ENCODE peak calls at places on chromosomes 7 and 10, in nine cellular contexts. P is stimulated activated CD4-positive, alpha-beta T cell treated with anti-CD3 and anti-CD28 coated beads, Interleukin-15, amount 100 ng/mL, for 24 hours; C is fibroblast of lung; L is GM19239; M is LNCaP clone FGC; X is activated T-cell treated with anti-CD3 and anti-CD28 coated beads, Interleukin-2, amount 50 U/mL, for 72 hours; Q is Caco-2; B is fibroblast of pulmonary artery; N is HuH-7.5. E is an unnamed sample.

GRCh38 chr10:92550924-92551323 is 23.0 kb downstream of the IDE start:
- DNase-seq in P (no peak), C (no peak), L (no peak), M (no peak), X (no peak), Q (no peak), B (no peak), N (no peak), E (no peak)

GRCh38 chr10:1841759-1842158 is 104.4 kb upstream of the ADARB2 start:
- DNase-seq in P (no peak), C (no peak), L (no peak), M (no peak), X (no peak), Q (no peak), B (no peak), N (no peak), E (no peak)

GRCh38 chr7:284762-285722 is 4.9 kb upstream of the FOXL3 start:
- DNase-seq in P (no peak), C (no peak), L (no peak), M (no peak), X (no peak), Q (peak), B (no peak), N (peak), E (no peak)

GRCh38 chr10:72309290-72310240 is 35.8 kb downstream of the DDIT4 start:
- DNase-seq in P (no peak), C (peak), L (no peak), M (no peak), X (no peak), Q (no peak), B (peak), N (no peak), E (no peak)

GRCh38 chr7:99108615-99109014 is 35.3 kb downstream of the SMURF1 start:
- DNase-seq in P (no peak), C (no peak), L (no peak), M (no peak), X (no peak), Q (no peak), B (peak), N (no peak), E (no peak)

GRCh38 chr10:119282446-119282845 is 75.1 kb downstream of the GRK5 start:
- DNase-seq in P (no peak), C (no peak), L (no peak), M (no peak), X (no peak), Q (no peak), B (no peak), N (no peak), E (no peak)

GRCh38 chr7:25260862-25261454 is 32.7 kb upstream of the NPVF start:
- DNase-seq in P (peak), C (peak), L (no peak), M (no peak), X (no peak), Q (no peak), B (peak), N (no peak), E (peak)

GRCh38 chr7:83267141-83267631 is 104.5 kb upstream of the PCLO start:
- DNase-seq in P (no peak), C (peak), L (no peak), M (peak), X (no peak), Q (no peak), B (peak), N (no peak), E (no peak)

GRCh38 chr7:101952355-101953247 is 135.2 kb downstream of the CUX1 start:
- DNase-seq in P (peak), C (peak), L (no peak), M (no peak), X (no peak), Q (no peak), B (peak), N (no peak), E (no peak)

GRCh38 chr10:126124923-126125322 is 228.6 kb downstream of the FANK1 start:
- DNase-seq in P (no peak), C (peak), L (no peak), M (no peak), X (no peak), Q (no peak), B (no peak), N (no peak), E (no peak)

GRCh38 chr7:3092468-3092867 is 48.8 kb upstream of the CARD11 start:
- DNase-seq in P (peak), C (peak), L (peak), M (no peak), X (peak), Q (no peak), B (peak), N (no peak), E (peak)

GRCh38 chr7:28132959-28133745 is 47.4 kb downstream of the JAZF1 start:
- DNase-seq in P (no peak), C (no peak), L (no peak), M (no peak), X (no peak), Q (no peak), B (no peak), N (no peak), E (no peak)

GRCh38 chr7:38658916-38659315 is 27.7 kb upstream of the AMPH start:
- DNase-seq in P (no peak), C (no peak), L (no peak), M (no peak), X (no peak), Q (no peak), B (no peak), N (no peak), E (no peak)

GRCh38 chr10:109207361-109207760 is 716.0 kb downstream of the XPNPEP1 start:
- DNase-seq in P (no peak), C (peak), L (no peak), M (no peak), X (no peak), Q (no peak), B (no peak), N (no peak), E (no peak)

GRCh38 chr10:110775022-110775379 is 96.7 kb upstream of the PDCD4 start:
- DNase-seq in P (no peak), C (no peak), L (no peak), M (no peak), X (no peak), Q (peak), B (no peak), N (peak), E (no peak)

GRCh38 chr7:152869677-152870051 is 110.1 kb downstream of the ACTR3B start:
- DNase-seq in P (no peak), C (no peak), L (no peak), M (no peak), X (no peak), Q (peak), B (no peak), N (no peak), E (no peak)

GRCh38 chr10:93417264-93417663 is 64.9 kb downstream of the MYOF start:
- DNase-seq in P (no peak), C (no peak), L (no peak), M (no peak), X (no peak), Q (no peak), B (no peak), N (no peak), E (no peak)

GRCh38 chr7:137840183-137840779 is 6.5 kb downstream of the DGKI start:
- DNase-seq in P (no peak), C (no peak), L (no peak), M (no peak), X (no peak), Q (no peak), B (no peak), N (no peak), E (no peak)

GRCh38 chr10:51892965-51893658 is 193.7 kb upstream of the CSTF2T start:
- DNase-seq in P (no peak), C (peak), L (no peak), M (no peak), X (peak), Q (no peak), B (peak), N (no peak), E (peak)

GRCh38 chr7:29995652-29996051 is 6.1 kb upstream of the SCRN1 start:
- DNase-seq in P (no peak), C (no peak), L (no peak), M (no peak), X (no peak), Q (no peak), B (peak), N (no peak), E (no peak)

GRCh38 chr10:101226888-101227736 is 2.2 kb downstream of the LBX1 start:
- DNase-seq in P (no peak), C (no peak), L (no peak), M (no peak), X (no peak), Q (no peak), B (no peak), N (no peak), E (no peak)

GRCh38 chr10:34537629-34538231 is 277.4 kb downstream of the PARD3 start:
- DNase-seq in P (no peak), C (no peak), L (peak), M (no peak), X (no peak), Q (no peak), B (no peak), N (no peak), E (no peak)

GRCh38 chr10:100382553-100382952 is 35.5 kb downstream of the SCD start:
- DNase-seq in P (no peak), C (no peak), L (no peak), M (no peak), X (no peak), Q (no peak), B (no peak), N (no peak), E (no peak)

GRCh38 chr10:47099445-47099844 is 188.2 kb downstream of the PTPN20 start:
- DNase-seq in P (no peak), C (no peak), L (no peak), M (no peak), X (no peak), Q (no peak), B (no peak), N (no peak), E (no peak)

GRCh38 chr7:141640239-141640840 is 61.6 kb downstream of the DENND11 start:
- DNase-seq in P (no peak), C (no peak), L (no peak), M (no peak), X (no peak), Q (no peak), B (no peak), N (no peak), E (no peak)

GRCh38 chr7:157527235-157527634 is 190.4 kb downstream of the DNAJB6 start:
- DNase-seq in P (no peak), C (no peak), L (no peak), M (no peak), X (no peak), Q (no peak), B (no peak), N (no peak), E (no peak)

GRCh38 chr7:47901542-47901941 is 46.7 kb downstream of the PKD1L1 start:
- DNase-seq in P (no peak), C (no peak), L (no peak), M (no peak), X (no peak), Q (no peak), B (no peak), N (no peak), E (no peak)

GRCh38 chr7:563629-564170 is 44.1 kb upstream of the PDGFA start:
- DNase-seq in P (no peak), C (no peak), L (no peak), M (no peak), X (no peak), Q (no peak), B (no peak), N (no peak), E (no peak)

GRCh38 chr7:6725003-6725402 is 18.3 kb upstream of the ZNF12 start:
- DNase-seq in P (no peak), C (no peak), L (peak), M (no peak), X (no peak), Q (no peak), B (no peak), N (no peak), E (peak)

GRCh38 chr7:142813262-142813661 is 41.6 kb upstream of the EPHB6 start:
- DNase-seq in P (no peak), C (no peak), L (no peak), M (peak), X (no peak), Q (peak), B (peak), N (no peak), E (no peak)

GRCh38 chr7:142057101-142057500 is 54.4 kb upstream of the MGAM2 start:
- DNase-seq in P (no peak), C (no peak), L (no peak), M (no peak), X (no peak), Q (no peak), B (no peak), N (no peak), E (no peak)

GRCh38 chr10:84117683-84118394 is 21.5 kb upstream of the GHITM start:
- DNase-seq in P (no peak), C (no peak), L (no peak), M (no peak), X (no peak), Q (no peak), B (no peak), N (no peak), E (no peak)